ENCODE peak calls at places on chromosome 21, in five cellular contexts. One of them, this sample, is unnamed.

GRCh38 chr21:32807717-32808380 is 36.3 kb upstream of the PAXBP1 start:
- DNase-seq in SK-N-DZ: no peak
- DNase-seq in activated T-cell treated with anti-CD3 and anti-CD28 coated beads for 1 hour: no peak
- DNase-seq in GM13977: no peak
- DNase-seq in H1: no peak
- DNase-seq in this sample: peak

GRCh38 chr21:44551290-44552015 is at the start of gene KRTAP10-2:
- DNase-seq in GM13977: no peak
- DNase-seq in H1: no peak
- DNase-seq in SK-N-DZ: no peak
- DNase-seq in activated T-cell treated with anti-CD3 and anti-CD28 coated beads for 1 hour: no peak
- DNase-seq in this sample: no peak

GRCh38 chr21:44024895-44025353 is 12.8 kb downstream of the TRAPPC10 start:
- DNase-seq in GM13977: no peak
- DNase-seq in activated T-cell treated with anti-CD3 and anti-CD28 coated beads for 1 hour: no peak
- DNase-seq in SK-N-DZ: no peak
- DNase-seq in H1: no peak
- DNase-seq in this sample: peak

GRCh38 chr21:39218082-39218409 is 34.8 kb upstream of the PSMG1 start:
- DNase-seq in SK-N-DZ: no peak
- DNase-seq in activated T-cell treated with anti-CD3 and anti-CD28 coated beads for 1 hour: no peak
- DNase-seq in H1: no peak
- DNase-seq in GM13977: no peak
- DNase-seq in this sample: no peak

GRCh38 chr21:44998621-44999427 is 59.0 kb downstream of the SLX9 start:
- DNase-seq in activated T-cell treated with anti-CD3 and anti-CD28 coated beads for 1 hour: no peak
- DNase-seq in GM13977: no peak
- DNase-seq in SK-N-DZ: no peak
- DNase-seq in H1: no peak
- DNase-seq in this sample: no peak

GRCh38 chr21:44704636-44705001 is 6.8 kb downstream of the TSPEAR start:
- DNase-seq in H1: no peak
- DNase-seq in activated T-cell treated with anti-CD3 and anti-CD28 coated beads for 1 hour: no peak
- DNase-seq in GM13977: no peak
- DNase-seq in SK-N-DZ: no peak
- DNase-seq in this sample: no peak

GRCh38 chr21:41366522-41367151 is 4.8 kb downstream of the MX2 start:
- DNase-seq in GM13977: peak
- DNase-seq in SK-N-DZ: no peak
- DNase-seq in activated T-cell treated with anti-CD3 and anti-CD28 coated beads for 1 hour: no peak
- DNase-seq in H1: no peak
- DNase-seq in this sample: peak

GRCh38 chr21:44291936-44292811 is 6.5 kb downstream of the AIRE start:
- DNase-seq in H1: no peak
- DNase-seq in GM13977: no peak
- DNase-seq in activated T-cell treated with anti-CD3 and anti-CD28 coated beads for 1 hour: no peak
- DNase-seq in SK-N-DZ: no peak
- DNase-seq in this sample: no peak

GRCh38 chr21:16870116-16870515 is 642.7 kb upstream of the CXADR start:
- DNase-seq in SK-N-DZ: no peak
- DNase-seq in H1: no peak
- DNase-seq in GM13977: no peak
- DNase-seq in activated T-cell treated with anti-CD3 and anti-CD28 coated beads for 1 hour: no peak
- DNase-seq in this sample: peak

GRCh38 chr21:35352066-35352770 is 303.1 kb upstream of the RUNX1 start:
- DNase-seq in H1: no peak
- DNase-seq in GM13977: no peak
- DNase-seq in SK-N-DZ: no peak
- DNase-seq in activated T-cell treated with anti-CD3 and anti-CD28 coated beads for 1 hour: no peak
- DNase-seq in this sample: peak

GRCh38 chr21:27110956-27111355 is 144.1 kb upstream of the ADAMTS5 start:
- DNase-seq in activated T-cell treated with anti-CD3 and anti-CD28 coated beads for 1 hour: no peak
- DNase-seq in SK-N-DZ: no peak
- DNase-seq in GM13977: no peak
- DNase-seq in H1: no peak
- DNase-seq in this sample: no peak

GRCh38 chr21:35923971-35924370 is 136.4 kb downstream of the SETD4 start:
- DNase-seq in GM13977: no peak
- DNase-seq in SK-N-DZ: no peak
- DNase-seq in H1: no peak
- DNase-seq in activated T-cell treated with anti-CD3 and anti-CD28 coated beads for 1 hour: no peak
- DNase-seq in this sample: no peak

GRCh38 chr21:37248298-37248697 is 18.8 kb downstream of the VPS26C start:
- DNase-seq in SK-N-DZ: no peak
- DNase-seq in GM13977: no peak
- DNase-seq in activated T-cell treated with anti-CD3 and anti-CD28 coated beads for 1 hour: no peak
- DNase-seq in H1: no peak
- DNase-seq in this sample: no peak

GRCh38 chr21:23695449-23695848 is 1911.8 kb downstream of the MRPL39 start:
- DNase-seq in SK-N-DZ: no peak
- DNase-seq in H1: no peak
- DNase-seq in activated T-cell treated with anti-CD3 and anti-CD28 coated beads for 1 hour: no peak
- DNase-seq in GM13977: no peak
- DNase-seq in this sample: no peak

GRCh38 chr21:42460391-42461184 is 35.4 kb downstream of the RSPH1 start:
- DNase-seq in SK-N-DZ: peak
- DNase-seq in H1: no peak
- DNase-seq in GM13977: peak
- DNase-seq in activated T-cell treated with anti-CD3 and anti-CD28 coated beads for 1 hour: peak
- DNase-seq in this sample: no peak

GRCh38 chr21:15004721-15005370 is 60.0 kb downstream of the NRIP1 start:
- DNase-seq in activated T-cell treated with anti-CD3 and anti-CD28 coated beads for 1 hour: no peak
- DNase-seq in H1: no peak
- DNase-seq in SK-N-DZ: no peak
- DNase-seq in GM13977: no peak
- DNase-seq in this sample: no peak

GRCh38 chr21:31665397-31665796 is 5.9 kb downstream of the SOD1 start:
- DNase-seq in SK-N-DZ: no peak
- DNase-seq in activated T-cell treated with anti-CD3 and anti-CD28 coated beads for 1 hour: no peak
- DNase-seq in H1: no peak
- DNase-seq in GM13977: no peak
- DNase-seq in this sample: peak